ENCODE peak calls at places on chromosomes 6 and 20, in four cellular contexts. One of them, this sample, is unnamed.
A peak's percentile ranks its signal among the peaks of the same experiment; 100 is the strongest.

GRCh38 chr6:26350858-26351543 is 14.0 kb upstream of the BTN3A2 start:
- DNase-seq in HepG2: no peak
- DNase-seq in K562: peak; percentile 50
- DNase-seq in GM12878: no peak
- DNase-seq in this sample: no peak

GRCh38 chr6:170135461-170135820 is 155.4 kb downstream of the DLL1 start:
- DNase-seq in HepG2: no peak
- DNase-seq in K562: no peak
- DNase-seq in GM12878: no peak
- DNase-seq in this sample: no peak

GRCh38 chr6:64034331-64034730 is 398.7 kb downstream of the PHF3 start:
- DNase-seq in HepG2: no peak
- DNase-seq in K562: no peak
- DNase-seq in GM12878: no peak
- DNase-seq in this sample: no peak

GRCh38 chr6:126153661-126154060 is 167.3 kb downstream of the TRMT11 start:
- DNase-seq in HepG2: no peak
- DNase-seq in K562: no peak
- DNase-seq in GM12878: no peak
- DNase-seq in this sample: no peak

GRCh38 chr6:98041921-98042320 is 758.9 kb upstream of the MMS22L start:
- DNase-seq in HepG2: no peak
- DNase-seq in K562: no peak
- DNase-seq in GM12878: no peak
- DNase-seq in this sample: no peak

GRCh38 chr20:24786646-24787045 is 162.4 kb upstream of the CST7 start:
- DNase-seq in HepG2: no peak
- DNase-seq in K562: no peak
- DNase-seq in GM12878: no peak
- DNase-seq in this sample: no peak

GRCh38 chr6:24334285-24334684 is 23.6 kb downstream of the DCDC2 start:
- DNase-seq in HepG2: no peak
- DNase-seq in K562: no peak
- DNase-seq in GM12878: no peak
- DNase-seq in this sample: no peak

GRCh38 chr6:33297406-33297955 is 1.3 kb downstream of the RGL2 start:
- DNase-seq in HepG2: no peak
- DNase-seq in K562: peak; percentile 59
- DNase-seq in GM12878: no peak
- DNase-seq in this sample: peak; percentile 91

GRCh38 chr6:166989427-166990034 is 9.7 kb upstream of the CEP43 start:
- DNase-seq in HepG2: peak; percentile 47
- DNase-seq in K562: peak; percentile 45
- DNase-seq in GM12878: no peak
- DNase-seq in this sample: no peak

GRCh38 chr20:55417797-55418196 is 587.5 kb downstream of the CBLN4 start:
- DNase-seq in HepG2: no peak
- DNase-seq in K562: no peak
- DNase-seq in GM12878: no peak
- DNase-seq in this sample: no peak

GRCh38 chr6:139923964-139924475 is 549.6 kb upstream of the CITED2 start:
- DNase-seq in HepG2: no peak
- DNase-seq in K562: no peak
- DNase-seq in GM12878: no peak
- DNase-seq in this sample: no peak

GRCh38 chr6:6865601-6866000 is 242.2 kb upstream of the RREB1 start:
- DNase-seq in HepG2: no peak
- DNase-seq in K562: no peak
- DNase-seq in GM12878: no peak
- DNase-seq in this sample: no peak

GRCh38 chr20:37411408-37412306 is 65.7 kb downstream of the SRC start:
- DNase-seq in HepG2: no peak
- DNase-seq in K562: no peak
- DNase-seq in GM12878: no peak
- DNase-seq in this sample: no peak

GRCh38 chr20:43658723-43659419 is 8.0 kb upstream of the MYBL2 start:
- DNase-seq in HepG2: no peak
- DNase-seq in K562: peak; percentile 36
- DNase-seq in GM12878: no peak
- DNase-seq in this sample: no peak

GRCh38 chr20:64069209-64069613 is 6.2 kb downstream of the TCEA2 start:
- DNase-seq in HepG2: no peak
- DNase-seq in K562: no peak
- DNase-seq in GM12878: no peak
- DNase-seq in this sample: no peak

GRCh38 chr6:20386218-20386617 is 15.5 kb upstream of the E2F3 start:
- DNase-seq in HepG2: no peak
- DNase-seq in K562: no peak
- DNase-seq in GM12878: no peak
- DNase-seq in this sample: no peak

GRCh38 chr6:123564363-123564762 is 72.4 kb downstream of the TRDN start:
- DNase-seq in HepG2: no peak
- DNase-seq in K562: no peak
- DNase-seq in GM12878: no peak
- DNase-seq in this sample: no peak

GRCh38 chr6:55964136-55964535 is 88.7 kb upstream of the BMP5 start:
- DNase-seq in HepG2: no peak
- DNase-seq in K562: no peak
- DNase-seq in GM12878: no peak
- DNase-seq in this sample: no peak

GRCh38 chr6:127900935-127901334 is at the start of gene THEMIS:
- DNase-seq in HepG2: no peak
- DNase-seq in K562: no peak
- DNase-seq in GM12878: no peak
- DNase-seq in this sample: no peak

GRCh38 chr6:26087284-26088115 is at the start of gene HFE:
- DNase-seq in HepG2: peak; percentile 55
- DNase-seq in K562: peak; percentile 75
- DNase-seq in GM12878: no peak
- DNase-seq in this sample: no peak

GRCh38 chr6:152094992-152095592 is 287.6 kb downstream of the ESR1 start:
- DNase-seq in HepG2: peak; percentile 45
- DNase-seq in K562: peak; percentile 63
- DNase-seq in GM12878: no peak
- DNase-seq in this sample: peak; percentile 19

GRCh38 chr20:45283529-45284065 is 23.0 kb upstream of the RBPJL start:
- DNase-seq in HepG2: no peak
- DNase-seq in K562: no peak
- DNase-seq in GM12878: no peak
- DNase-seq in this sample: no peak

GRCh38 chr20:844473-845225 is 11.1 kb downstream of the FAM110A start:
- DNase-seq in HepG2: peak; percentile 58
- DNase-seq in K562: peak; percentile 91
- DNase-seq in GM12878: peak; percentile 45
- DNase-seq in this sample: peak; percentile 85

GRCh38 chr20:52031574-52032303 is 159.8 kb downstream of the ZFP64 start:
- DNase-seq in HepG2: peak; percentile 95
- DNase-seq in K562: no peak
- DNase-seq in GM12878: no peak
- DNase-seq in this sample: no peak

GRCh38 chr20:62019144-62019805 is 46.4 kb downstream of the TAF4 start:
- DNase-seq in HepG2: no peak
- DNase-seq in K562: no peak
- DNase-seq in GM12878: no peak
- DNase-seq in this sample: no peak

GRCh38 chr20:55586626-55587025 is 418.7 kb downstream of the CBLN4 start:
- DNase-seq in HepG2: no peak
- DNase-seq in K562: no peak
- DNase-seq in GM12878: no peak
- DNase-seq in this sample: no peak

GRCh38 chr6:28648035-28648877 is 122.6 kb downstream of the GPX5 start:
- DNase-seq in HepG2: peak; percentile 81
- DNase-seq in K562: peak; percentile 85
- DNase-seq in GM12878: peak; percentile 77
- DNase-seq in this sample: peak; percentile 93

GRCh38 chr20:34529742-34530141 is 13.5 kb downstream of the DYNLRB1 start:
- DNase-seq in HepG2: no peak
- DNase-seq in K562: no peak
- DNase-seq in GM12878: no peak
- DNase-seq in this sample: no peak

GRCh38 chr20:41395669-41396664 is 29.3 kb upstream of the EMILIN3 start:
- DNase-seq in HepG2: peak; percentile 76
- DNase-seq in K562: peak; percentile 12
- DNase-seq in GM12878: no peak
- DNase-seq in this sample: no peak

GRCh38 chr6:129860901-129861665 is at the start of gene TMEM244:
- DNase-seq in HepG2: no peak
- DNase-seq in K562: no peak
- DNase-seq in GM12878: no peak
- DNase-seq in this sample: no peak

GRCh38 chr6:132725947-132726607 is 12.2 kb upstream of the VNN1 start:
- DNase-seq in HepG2: no peak
- DNase-seq in K562: no peak
- DNase-seq in GM12878: no peak
- DNase-seq in this sample: no peak

GRCh38 chr20:58245181-58245891 is 16.9 kb upstream of the ANKRD60 start:
- DNase-seq in HepG2: no peak
- DNase-seq in K562: no peak
- DNase-seq in GM12878: no peak
- DNase-seq in this sample: no peak

GRCh38 chr6:170147832-170148708 is 142.8 kb downstream of the DLL1 start:
- DNase-seq in HepG2: no peak
- DNase-seq in K562: no peak
- DNase-seq in GM12878: no peak
- DNase-seq in this sample: no peak

GRCh38 chr6:69584913-69585729 is 211.7 kb downstream of the LMBRD1 start:
- DNase-seq in HepG2: no peak
- DNase-seq in K562: no peak
- DNase-seq in GM12878: peak; percentile 35
- DNase-seq in this sample: no peak

GRCh38 chr20:53055668-53056067 is 83.5 kb downstream of the TSHZ2 start:
- DNase-seq in HepG2: no peak
- DNase-seq in K562: no peak
- DNase-seq in GM12878: no peak
- DNase-seq in this sample: no peak

GRCh38 chr6:14088600-14089168 is 28.9 kb upstream of the CD83 start:
- DNase-seq in HepG2: no peak
- DNase-seq in K562: no peak
- DNase-seq in GM12878: no peak
- DNase-seq in this sample: no peak

DNA sequence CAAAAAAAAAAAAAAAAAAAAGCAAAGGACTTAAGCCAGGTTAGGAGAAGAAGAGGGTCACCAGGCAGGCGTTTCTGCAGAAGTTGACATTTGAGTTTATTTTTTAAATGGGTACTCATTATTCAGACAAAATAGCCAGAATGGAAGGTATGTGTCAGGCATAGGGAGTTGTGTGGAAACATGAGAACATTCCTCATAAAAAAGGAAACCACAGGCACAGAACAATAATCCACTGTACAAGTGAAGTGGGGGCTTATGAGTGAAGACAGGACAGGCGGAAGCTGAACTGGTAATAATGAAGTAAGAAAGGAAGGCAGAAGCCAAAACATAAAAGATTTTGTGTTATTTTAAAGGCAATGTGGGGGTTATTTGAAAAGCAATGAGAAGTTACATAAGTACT is 104.6 kb downstream of the EPB41L2 start:
- DNase-seq in HepG2: no peak
- DNase-seq in K562: no peak
- DNase-seq in GM12878: no peak
- DNase-seq in this sample: no peak
- TF ChIP-seq ATF2 in HepG2: no peak
- TF ChIP-seq ATF2 in K562: no peak
- TF ChIP-seq ATF2 in GM12878: no peak
- TF ChIP-seq ATF2 in this sample: no peak

GRCh38 chr6:151032034-151032433 is 166.5 kb downstream of the MTHFD1L start:
- DNase-seq in HepG2: no peak
- DNase-seq in K562: no peak
- DNase-seq in GM12878: no peak
- DNase-seq in this sample: no peak

GRCh38 chr6:151041686-151042085 is 176.2 kb downstream of the MTHFD1L start:
- DNase-seq in HepG2: no peak
- DNase-seq in K562: no peak
- DNase-seq in GM12878: no peak
- DNase-seq in this sample: no peak

GRCh38 chr6:151038616-151039015 is 173.1 kb downstream of the MTHFD1L start:
- DNase-seq in HepG2: no peak
- DNase-seq in K562: no peak
- DNase-seq in GM12878: no peak
- DNase-seq in this sample: no peak

GRCh38 chr6:151034825-151035781 is 169.6 kb downstream of the MTHFD1L start:
- DNase-seq in HepG2: no peak
- DNase-seq in K562: no peak
- DNase-seq in GM12878: no peak
- DNase-seq in this sample: no peak

DNA sequence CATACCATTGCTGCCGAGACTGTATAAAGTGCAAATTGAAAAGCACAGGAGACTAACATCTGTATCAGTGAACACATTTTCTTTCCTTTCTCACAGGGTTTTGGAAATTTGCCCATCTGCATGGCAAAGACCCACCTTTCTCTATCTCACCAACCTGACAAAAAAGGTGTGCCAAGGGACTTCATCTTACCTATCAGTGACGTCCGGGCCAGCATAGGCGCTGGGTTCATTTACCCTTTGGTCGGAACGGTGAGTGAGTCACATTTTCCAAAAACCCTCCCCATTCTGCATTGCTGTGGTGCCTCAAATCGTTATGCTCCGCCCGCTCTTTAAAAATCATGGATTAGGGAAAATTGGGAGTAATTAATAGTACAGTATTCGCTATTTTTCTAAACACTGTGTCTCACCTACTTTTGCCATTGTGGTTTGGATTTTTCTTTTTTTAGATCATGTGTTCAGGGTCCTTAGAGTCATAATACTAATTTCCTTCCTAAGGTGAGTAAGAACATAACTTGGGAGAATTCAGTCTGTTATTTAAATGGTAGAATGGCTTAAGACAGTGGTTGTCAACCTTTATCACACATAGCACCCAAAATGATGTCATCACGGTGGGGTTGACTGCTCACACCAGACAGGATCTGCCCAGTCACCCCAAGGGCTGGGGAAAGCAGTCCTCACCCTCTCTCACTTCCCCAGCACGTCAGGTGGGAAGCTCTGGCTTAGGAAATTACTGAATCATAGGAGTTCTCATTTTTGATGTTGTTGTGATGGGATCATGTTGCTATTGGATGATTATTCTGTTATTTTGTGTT is 171.6 kb downstream of the MTHFD1L start:
- DNase-seq in HepG2: no peak
- DNase-seq in K562: peak; percentile 30
- DNase-seq in GM12878: no peak
- DNase-seq in this sample: no peak
- TF ChIP-seq HDAC2 in HepG2: no peak
- TF ChIP-seq HDAC2 in K562: no peak
- TF ChIP-seq HDAC2 in GM12878: no peak
- TF ChIP-seq HDAC2 in this sample: no peak

GRCh38 chr6:107832146-107833056 is 8.3 kb upstream of the SCML4 start:
- DNase-seq in HepG2: no peak
- DNase-seq in K562: no peak
- DNase-seq in GM12878: no peak
- DNase-seq in this sample: no peak
- TF ChIP-seq MAX in HepG2: no peak
- TF ChIP-seq MAX in K562: no peak
- TF ChIP-seq MAX in GM12878: no peak
- TF ChIP-seq MAX in this sample: no peak

GRCh38 chr6:83188501-83188900 is 4.6 kb downstream of the PGM3 start:
- DNase-seq in HepG2: no peak
- DNase-seq in K562: no peak
- DNase-seq in GM12878: no peak
- DNase-seq in this sample: no peak
- TF ChIP-seq ATF2 in HepG2: no peak
- TF ChIP-seq ATF2 in K562: no peak
- TF ChIP-seq ATF2 in GM12878: no peak
- TF ChIP-seq ATF2 in this sample: no peak